ENCODE peak calls at places on chromosomes 1 and 21, in four cellular contexts. One of them, this sample, is unnamed.

GRCh38 chr1:194013561-194013960 is 827.1 kb upstream of the B3GALT2 start:
- DNase-seq in left lung: no peak
- DNase-seq in aorta: no peak
- DNase-seq in sigmoid colon: no peak
- DNase-seq in this sample: no peak

GRCh38 chr21:20875741-20876140 is 122.5 kb upstream of the NCAM2 start:
- DNase-seq in left lung: no peak
- DNase-seq in aorta: no peak
- DNase-seq in sigmoid colon: no peak
- DNase-seq in this sample: no peak

GRCh38 chr1:101379939-101380338 is 143.1 kb downstream of the S1PR1 start:
- DNase-seq in left lung: no peak
- DNase-seq in aorta: no peak
- DNase-seq in sigmoid colon: no peak
- DNase-seq in this sample: no peak

GRCh38 chr21:42829417-42829816 is 49.9 kb downstream of the WDR4 start:
- DNase-seq in left lung: no peak
- DNase-seq in aorta: no peak
- DNase-seq in sigmoid colon: peak
- DNase-seq in this sample: peak

GRCh38 chr1:203450541-203451149 is 25.0 kb upstream of the PRELP start:
- DNase-seq in left lung: no peak
- DNase-seq in aorta: no peak
- DNase-seq in sigmoid colon: no peak
- DNase-seq in this sample: no peak

GRCh38 chr1:111030590-111030989 is 66.9 kb upstream of the LRIF1 start:
- DNase-seq in left lung: no peak
- DNase-seq in aorta: no peak
- DNase-seq in sigmoid colon: no peak
- DNase-seq in this sample: no peak

GRCh38 chr1:202164271-202165037 is 4.1 kb upstream of the PTPN7 start:
- DNase-seq in left lung: no peak
- DNase-seq in aorta: no peak
- DNase-seq in sigmoid colon: no peak
- DNase-seq in this sample: peak

GRCh38 chr1:106868828-106869227 is 187.6 kb upstream of the PRMT6 start:
- DNase-seq in left lung: no peak
- DNase-seq in aorta: no peak
- DNase-seq in sigmoid colon: no peak
- DNase-seq in this sample: no peak

GRCh38 chr1:58814251-58815068 is 30.6 kb upstream of the JUN start:
- DNase-seq in left lung: peak
- DNase-seq in aorta: peak
- DNase-seq in sigmoid colon: peak
- DNase-seq in this sample: peak

GRCh38 chr1:115426271-115426771 is 88.3 kb upstream of the NGF start:
- DNase-seq in left lung: peak
- DNase-seq in aorta: peak
- DNase-seq in sigmoid colon: peak
- DNase-seq in this sample: peak

GRCh38 chr1:107140703-107141490 is at the start of gene NTNG1:
- DNase-seq in left lung: no peak
- DNase-seq in aorta: peak
- DNase-seq in sigmoid colon: no peak
- DNase-seq in this sample: peak

GRCh38 chr1:94258873-94259331 is 21.5 kb upstream of the ARHGAP29 start:
- DNase-seq in left lung: no peak
- DNase-seq in aorta: peak
- DNase-seq in sigmoid colon: peak
- DNase-seq in this sample: no peak

GRCh38 chr1:172906778-172907592 is 143.8 kb downstream of the TNFSF18 start:
- DNase-seq in left lung: no peak
- DNase-seq in aorta: no peak
- DNase-seq in sigmoid colon: no peak
- DNase-seq in this sample: no peak

GRCh38 chr1:98277111-98277510 is 356.3 kb upstream of the DPYD start:
- DNase-seq in left lung: no peak
- DNase-seq in aorta: no peak
- DNase-seq in sigmoid colon: no peak
- DNase-seq in this sample: no peak

GRCh38 chr1:53316058-53316741 is 11.7 kb downstream of the LRP8 start:
- DNase-seq in left lung: no peak
- DNase-seq in aorta: no peak
- DNase-seq in sigmoid colon: no peak
- DNase-seq in this sample: peak

GRCh38 chr1:109996476-109996875 is 11.9 kb downstream of the AHCYL1 start:
- DNase-seq in left lung: no peak
- DNase-seq in aorta: no peak
- DNase-seq in sigmoid colon: no peak
- DNase-seq in this sample: no peak

GRCh38 chr1:111197598-111198289 is 2.7 kb downstream of the DENND2D start:
- DNase-seq in left lung: no peak
- DNase-seq in aorta: no peak
- DNase-seq in sigmoid colon: no peak
- DNase-seq in this sample: peak

GRCh38 chr1:203860396-203860951 is 925 bp upstream of the SNRPE start:
- DNase-seq in left lung: no peak
- DNase-seq in aorta: no peak
- DNase-seq in sigmoid colon: no peak
- DNase-seq in this sample: no peak

GRCh38 chr1:9658186-9658585 is 6.7 kb downstream of the PIK3CD start:
- DNase-seq in left lung: no peak
- DNase-seq in aorta: no peak
- DNase-seq in sigmoid colon: no peak
- DNase-seq in this sample: no peak

GRCh38 chr1:178628637-178629548 is 96.2 kb upstream of the RALGPS2 start:
- DNase-seq in left lung: no peak
- DNase-seq in aorta: no peak
- DNase-seq in sigmoid colon: no peak
- DNase-seq in this sample: no peak

GRCh38 chr1:24384251-24385090 is 29.1 kb downstream of the STPG1 start:
- DNase-seq in left lung: no peak
- DNase-seq in aorta: no peak
- DNase-seq in sigmoid colon: no peak
- DNase-seq in this sample: no peak

GRCh38 chr21:42659416-42660117 is 6.1 kb downstream of the PDE9A start:
- DNase-seq in left lung: no peak
- DNase-seq in aorta: no peak
- DNase-seq in sigmoid colon: no peak
- DNase-seq in this sample: no peak

GRCh38 chr1:209805875-209806760 is at the start of gene IRF6:
- DNase-seq in left lung: peak
- DNase-seq in aorta: peak
- DNase-seq in sigmoid colon: peak
- DNase-seq in this sample: peak

GRCh38 chr1:108901106-108901505 is 24.3 kb downstream of the GPSM2 start:
- DNase-seq in left lung: no peak
- DNase-seq in aorta: no peak
- DNase-seq in sigmoid colon: no peak
- DNase-seq in this sample: no peak

GRCh38 chr1:119453021-119453420 is 38.1 kb downstream of the HSD3B2 start:
- DNase-seq in left lung: no peak
- DNase-seq in aorta: no peak
- DNase-seq in sigmoid colon: no peak
- DNase-seq in this sample: no peak

GRCh38 chr1:15455522-15455921 is 1.0 kb upstream of the CELA2A start:
- DNase-seq in left lung: no peak
- DNase-seq in aorta: no peak
- DNase-seq in sigmoid colon: no peak
- DNase-seq in this sample: no peak

GRCh38 chr1:218718216-218718615 is 373.1 kb downstream of the TGFB2 start:
- DNase-seq in left lung: no peak
- DNase-seq in aorta: no peak
- DNase-seq in sigmoid colon: no peak
- DNase-seq in this sample: no peak

GRCh38 chr21:40829791-40830190 is 17.2 kb downstream of the DSCAM start:
- DNase-seq in left lung: no peak
- DNase-seq in aorta: no peak
- DNase-seq in sigmoid colon: no peak
- DNase-seq in this sample: no peak

GRCh38 chr1:246032984-246033383 is 474.1 kb downstream of the SMYD3 start:
- DNase-seq in left lung: no peak
- DNase-seq in aorta: no peak
- DNase-seq in sigmoid colon: no peak
- DNase-seq in this sample: no peak

GRCh38 chr1:164772635-164773034 is 213.7 kb downstream of the PBX1 start:
- DNase-seq in left lung: peak
- DNase-seq in aorta: peak
- DNase-seq in sigmoid colon: peak
- DNase-seq in this sample: peak

GRCh38 chr1:183596500-183596899 is 6.2 kb upstream of the NCF2 start:
- DNase-seq in left lung: no peak
- DNase-seq in aorta: no peak
- DNase-seq in sigmoid colon: no peak
- DNase-seq in this sample: no peak

GRCh38 chr1:16386454-16387113 is 19.5 kb downstream of the SZRD1 start:
- DNase-seq in left lung: no peak
- DNase-seq in aorta: no peak
- DNase-seq in sigmoid colon: peak
- DNase-seq in this sample: no peak

GRCh38 chr1:2907051-2907450 is 105.6 kb upstream of the TTC34 start:
- DNase-seq in left lung: no peak
- DNase-seq in aorta: no peak
- DNase-seq in sigmoid colon: no peak
- DNase-seq in this sample: no peak

GRCh38 chr1:84996846-84997666 is at the start of gene MCOLN2:
- DNase-seq in left lung: peak
- DNase-seq in aorta: no peak
- DNase-seq in sigmoid colon: no peak
- DNase-seq in this sample: peak

This sample was measured in posterior vena cava.